ENCODE peak calls at places on chromosomes 6 and 20, in eight cellular contexts. One of them, this sample, is unnamed.

GRCh38 chr6:154923199-154923869 is 71.8 kb upstream of the TIAM2 start:
- DNase-seq in KBM-7: no peak
- DNase-seq in NB4: no peak
- DNase-seq in NCI-H2171 treated with DMSO at 0.1 percent for 48 hours: no peak
- DNase-seq in stimulated activated CD4-positive, alpha-beta T cell treated with anti-CD3 and anti-CD28 coated beads, Interleukin-4, amount 100 ng/mL, for 24 hours: no peak
- DNase-seq in naive thymus-derived CD4-positive, alpha-beta T cell: no peak
- DNase-seq in GM06990: no peak
- DNase-seq in aorta: no peak
- DNase-seq in this sample: no peak

GRCh38 chr20:21361266-21361665 is 36.1 kb downstream of the NKX2-4 start:
- DNase-seq in naive thymus-derived CD4-positive, alpha-beta T cell: no peak
- DNase-seq in KBM-7: peak
- DNase-seq in NB4: peak
- DNase-seq in aorta: no peak
- DNase-seq in GM06990: no peak
- DNase-seq in NCI-H2171 treated with DMSO at 0.1 percent for 48 hours: no peak
- DNase-seq in stimulated activated CD4-positive, alpha-beta T cell treated with anti-CD3 and anti-CD28 coated beads, Interleukin-4, amount 100 ng/mL, for 24 hours: no peak
- DNase-seq in this sample: no peak

GRCh38 chr6:27091661-27092315 is 155.7 kb upstream of the PRSS16 start:
- DNase-seq in naive thymus-derived CD4-positive, alpha-beta T cell: no peak
- DNase-seq in stimulated activated CD4-positive, alpha-beta T cell treated with anti-CD3 and anti-CD28 coated beads, Interleukin-4, amount 100 ng/mL, for 24 hours: peak
- DNase-seq in KBM-7: peak
- DNase-seq in NCI-H2171 treated with DMSO at 0.1 percent for 48 hours: peak
- DNase-seq in GM06990: peak
- DNase-seq in NB4: peak
- DNase-seq in aorta: no peak
- DNase-seq in this sample: peak

GRCh38 chr6:100620085-100620484 is 155.4 kb upstream of the SIM1 start:
- DNase-seq in GM06990: no peak
- DNase-seq in stimulated activated CD4-positive, alpha-beta T cell treated with anti-CD3 and anti-CD28 coated beads, Interleukin-4, amount 100 ng/mL, for 24 hours: no peak
- DNase-seq in aorta: no peak
- DNase-seq in NB4: no peak
- DNase-seq in KBM-7: no peak
- DNase-seq in NCI-H2171 treated with DMSO at 0.1 percent for 48 hours: no peak
- DNase-seq in naive thymus-derived CD4-positive, alpha-beta T cell: no peak
- DNase-seq in this sample: no peak

GRCh38 chr6:169224185-169224695 is 29.4 kb downstream of the THBS2 start:
- DNase-seq in NCI-H2171 treated with DMSO at 0.1 percent for 48 hours: no peak
- DNase-seq in GM06990: no peak
- DNase-seq in naive thymus-derived CD4-positive, alpha-beta T cell: no peak
- DNase-seq in aorta: peak
- DNase-seq in stimulated activated CD4-positive, alpha-beta T cell treated with anti-CD3 and anti-CD28 coated beads, Interleukin-4, amount 100 ng/mL, for 24 hours: no peak
- DNase-seq in NB4: no peak
- DNase-seq in KBM-7: no peak
- DNase-seq in this sample: no peak

GRCh38 chr20:62246872-62247652 is 8.7 kb downstream of the OSBPL2 start:
- DNase-seq in NB4: no peak
- DNase-seq in GM06990: no peak
- DNase-seq in KBM-7: no peak
- DNase-seq in aorta: no peak
- DNase-seq in stimulated activated CD4-positive, alpha-beta T cell treated with anti-CD3 and anti-CD28 coated beads, Interleukin-4, amount 100 ng/mL, for 24 hours: no peak
- DNase-seq in naive thymus-derived CD4-positive, alpha-beta T cell: no peak
- DNase-seq in NCI-H2171 treated with DMSO at 0.1 percent for 48 hours: no peak
- DNase-seq in this sample: no peak

GRCh38 chr6:95519228-95520037 is 57.9 kb upstream of the MANEA start:
- DNase-seq in GM06990: no peak
- DNase-seq in NB4: no peak
- DNase-seq in stimulated activated CD4-positive, alpha-beta T cell treated with anti-CD3 and anti-CD28 coated beads, Interleukin-4, amount 100 ng/mL, for 24 hours: no peak
- DNase-seq in KBM-7: no peak
- DNase-seq in NCI-H2171 treated with DMSO at 0.1 percent for 48 hours: no peak
- DNase-seq in aorta: no peak
- DNase-seq in naive thymus-derived CD4-positive, alpha-beta T cell: no peak
- DNase-seq in this sample: no peak

GRCh38 chr6:21596379-21597242 is 3.1 kb downstream of the SOX4 start:
- DNase-seq in naive thymus-derived CD4-positive, alpha-beta T cell: no peak
- DNase-seq in GM06990: peak
- DNase-seq in NCI-H2171 treated with DMSO at 0.1 percent for 48 hours: peak
- DNase-seq in NB4: peak
- DNase-seq in KBM-7: peak
- DNase-seq in aorta: peak
- DNase-seq in stimulated activated CD4-positive, alpha-beta T cell treated with anti-CD3 and anti-CD28 coated beads, Interleukin-4, amount 100 ng/mL, for 24 hours: peak
- DNase-seq in this sample: peak

GRCh38 chr6:169241688-169242350 is 11.8 kb downstream of the THBS2 start:
- DNase-seq in aorta: peak
- DNase-seq in NB4: no peak
- DNase-seq in naive thymus-derived CD4-positive, alpha-beta T cell: no peak
- DNase-seq in GM06990: no peak
- DNase-seq in KBM-7: no peak
- DNase-seq in NCI-H2171 treated with DMSO at 0.1 percent for 48 hours: no peak
- DNase-seq in stimulated activated CD4-positive, alpha-beta T cell treated with anti-CD3 and anti-CD28 coated beads, Interleukin-4, amount 100 ng/mL, for 24 hours: no peak
- DNase-seq in this sample: no peak

GRCh38 chr6:125586074-125586473 is 163.4 kb upstream of the HEY2 start:
- DNase-seq in GM06990: no peak
- DNase-seq in naive thymus-derived CD4-positive, alpha-beta T cell: no peak
- DNase-seq in NB4: no peak
- DNase-seq in NCI-H2171 treated with DMSO at 0.1 percent for 48 hours: no peak
- DNase-seq in aorta: no peak
- DNase-seq in stimulated activated CD4-positive, alpha-beta T cell treated with anti-CD3 and anti-CD28 coated beads, Interleukin-4, amount 100 ng/mL, for 24 hours: no peak
- DNase-seq in KBM-7: no peak
- DNase-seq in this sample: no peak

GRCh38 chr20:48897298-48898044 is 24.0 kb upstream of the ARFGEF2 start:
- DNase-seq in naive thymus-derived CD4-positive, alpha-beta T cell: no peak
- DNase-seq in GM06990: no peak
- DNase-seq in KBM-7: no peak
- DNase-seq in NCI-H2171 treated with DMSO at 0.1 percent for 48 hours: peak
- DNase-seq in aorta: no peak
- DNase-seq in stimulated activated CD4-positive, alpha-beta T cell treated with anti-CD3 and anti-CD28 coated beads, Interleukin-4, amount 100 ng/mL, for 24 hours: no peak
- DNase-seq in NB4: peak
- DNase-seq in this sample: no peak

GRCh38 chr6:118705799-118706481 is 54.5 kb upstream of the CEP85L start:
- DNase-seq in stimulated activated CD4-positive, alpha-beta T cell treated with anti-CD3 and anti-CD28 coated beads, Interleukin-4, amount 100 ng/mL, for 24 hours: no peak
- DNase-seq in NB4: peak
- DNase-seq in GM06990: peak
- DNase-seq in aorta: no peak
- DNase-seq in NCI-H2171 treated with DMSO at 0.1 percent for 48 hours: no peak
- DNase-seq in KBM-7: peak
- DNase-seq in naive thymus-derived CD4-positive, alpha-beta T cell: no peak
- DNase-seq in this sample: peak

GRCh38 chr20:43015566-43015965 is 174.1 kb downstream of the PTPRT start:
- DNase-seq in aorta: no peak
- DNase-seq in KBM-7: no peak
- DNase-seq in stimulated activated CD4-positive, alpha-beta T cell treated with anti-CD3 and anti-CD28 coated beads, Interleukin-4, amount 100 ng/mL, for 24 hours: no peak
- DNase-seq in NB4: no peak
- DNase-seq in GM06990: no peak
- DNase-seq in NCI-H2171 treated with DMSO at 0.1 percent for 48 hours: no peak
- DNase-seq in naive thymus-derived CD4-positive, alpha-beta T cell: no peak
- DNase-seq in this sample: no peak

GRCh38 chr20:14189794-14190402 is 147.5 kb downstream of the FLRT3 start:
- DNase-seq in KBM-7: peak
- DNase-seq in NCI-H2171 treated with DMSO at 0.1 percent for 48 hours: peak
- DNase-seq in NB4: peak
- DNase-seq in GM06990: no peak
- DNase-seq in naive thymus-derived CD4-positive, alpha-beta T cell: no peak
- DNase-seq in stimulated activated CD4-positive, alpha-beta T cell treated with anti-CD3 and anti-CD28 coated beads, Interleukin-4, amount 100 ng/mL, for 24 hours: no peak
- DNase-seq in aorta: no peak
- DNase-seq in this sample: no peak

GRCh38 chr6:22732186-22732970 is 163.0 kb downstream of the HDGFL1 start:
- DNase-seq in GM06990: no peak
- DNase-seq in stimulated activated CD4-positive, alpha-beta T cell treated with anti-CD3 and anti-CD28 coated beads, Interleukin-4, amount 100 ng/mL, for 24 hours: no peak
- DNase-seq in NB4: no peak
- DNase-seq in aorta: no peak
- DNase-seq in naive thymus-derived CD4-positive, alpha-beta T cell: no peak
- DNase-seq in NCI-H2171 treated with DMSO at 0.1 percent for 48 hours: no peak
- DNase-seq in KBM-7: no peak
- DNase-seq in this sample: no peak

GRCh38 chr20:59808729-59809381 is 124.6 kb downstream of the SYCP2 start:
- DNase-seq in stimulated activated CD4-positive, alpha-beta T cell treated with anti-CD3 and anti-CD28 coated beads, Interleukin-4, amount 100 ng/mL, for 24 hours: no peak
- DNase-seq in GM06990: no peak
- DNase-seq in KBM-7: no peak
- DNase-seq in aorta: peak
- DNase-seq in NB4: no peak
- DNase-seq in NCI-H2171 treated with DMSO at 0.1 percent for 48 hours: no peak
- DNase-seq in naive thymus-derived CD4-positive, alpha-beta T cell: no peak
- DNase-seq in this sample: no peak

GRCh38 chr6:135880066-135880972 is 28.8 kb downstream of the PDE7B start:
- DNase-seq in NCI-H2171 treated with DMSO at 0.1 percent for 48 hours: no peak
- DNase-seq in GM06990: peak
- DNase-seq in NB4: peak
- DNase-seq in stimulated activated CD4-positive, alpha-beta T cell treated with anti-CD3 and anti-CD28 coated beads, Interleukin-4, amount 100 ng/mL, for 24 hours: peak
- DNase-seq in KBM-7: peak
- DNase-seq in aorta: no peak
- DNase-seq in naive thymus-derived CD4-positive, alpha-beta T cell: peak
- DNase-seq in this sample: peak

GRCh38 chr6:142851601-142852000 is 93.4 kb downstream of the HIVEP2 start:
- DNase-seq in GM06990: no peak
- DNase-seq in stimulated activated CD4-positive, alpha-beta T cell treated with anti-CD3 and anti-CD28 coated beads, Interleukin-4, amount 100 ng/mL, for 24 hours: no peak
- DNase-seq in aorta: no peak
- DNase-seq in NCI-H2171 treated with DMSO at 0.1 percent for 48 hours: no peak
- DNase-seq in KBM-7: no peak
- DNase-seq in naive thymus-derived CD4-positive, alpha-beta T cell: no peak
- DNase-seq in NB4: no peak
- DNase-seq in this sample: no peak

GRCh38 chr6:45722876-45723275 is 292.8 kb downstream of the CLIC5 start:
- DNase-seq in stimulated activated CD4-positive, alpha-beta T cell treated with anti-CD3 and anti-CD28 coated beads, Interleukin-4, amount 100 ng/mL, for 24 hours: no peak
- DNase-seq in KBM-7: no peak
- DNase-seq in naive thymus-derived CD4-positive, alpha-beta T cell: no peak
- DNase-seq in NCI-H2171 treated with DMSO at 0.1 percent for 48 hours: no peak
- DNase-seq in GM06990: no peak
- DNase-seq in aorta: no peak
- DNase-seq in NB4: no peak
- DNase-seq in this sample: no peak

This sample was measured in GM10248.